ENCODE peak calls at places on chromosome 21, in five cellular contexts. M, G, T, R and I are unnamed samples.

GRCh38 chr21:15289896-15290841 is 225.4 kb upstream of the NRIP1 start:
- DNase-seq in M (no peak), G (no peak), T (peak; percentile 71), R (no peak), I (no peak)

GRCh38 chr21:39705849-39706248 is 39.1 kb upstream of the IGSF5 start:
- DNase-seq in M (peak; percentile 7), G (no peak), T (no peak), R (no peak), I (no peak)

GRCh38 chr21:42263591-42264131 is 44.7 kb downstream of the ABCG1 start:
- DNase-seq in M (peak; percentile 41), G (no peak), T (peak; percentile 84), R (no peak), I (no peak)

GRCh38 chr21:41755934-41756773 is 10.7 kb downstream of the RIPK4 start:
- DNase-seq in M (no peak), G (no peak), T (peak; percentile 41), R (peak; percentile 55), I (no peak)

GRCh38 chr21:16713331-16714114 is 799.3 kb upstream of the CXADR start:
- DNase-seq in M (peak; percentile 5), G (no peak), T (no peak), R (no peak), I (no peak)

GRCh38 chr21:24759348-24760118 is 847.7 kb downstream of the MRPL39 start:
- DNase-seq in M (no peak), G (no peak), T (no peak), R (no peak), I (no peak)

GRCh38 chr21:34878501-34878900 is 170.6 kb downstream of the RUNX1 start:
- DNase-seq in M (no peak), G (no peak), T (no peak), R (no peak), I (no peak)

GRCh38 chr21:34818663-34819158 is 149.9 kb downstream of the CLIC6 start:
- DNase-seq in M (peak; percentile 70), G (no peak), T (no peak), R (no peak), I (no peak)

GRCh38 chr21:17585875-17586450 is 26.7 kb downstream of the BTG3 start:
- DNase-seq in M (peak; percentile 71), G (no peak), T (no peak), R (no peak), I (no peak)